ENCODE peak calls at places on chromosome 2, in five cellular contexts. X is stimulated activated CD8-positive, alpha-beta memory T cell treated with anti-CD3 and anti-CD28 coated beads, Interleukin-2, amount 100 ng/mL, for 1 hour; E is right atrium auricular region; M is left cardiac atrium; Q is germinal center. P is an unnamed sample.

GRCh38 chr2:88563134-88563533 is 64.1 kb downstream of the EIF2AK3 start:
- DNase-seq in X (no peak), E (no peak), M (no peak), Q (no peak), P (no peak)

GRCh38 chr2:161913865-161914264 is 160.2 kb downstream of the DPP4 start:
- DNase-seq in M (no peak), E (no peak), X (no peak), Q (no peak), P (no peak)

GRCh38 chr2:224556381-224556780 is 28.8 kb downstream of the CUL3 start:
- DNase-seq in X (no peak), E (no peak), M (no peak), Q (no peak), P (no peak)

GRCh38 chr2:127486247-127486912 is 39.9 kb downstream of the IWS1 start:
- DNase-seq in E (no peak), M (no peak), X (no peak), Q (no peak), P (no peak)

GRCh38 chr2:171149539-171149938 is 11.2 kb downstream of the TLK1 start:
- DNase-seq in X (no peak), Q (no peak), E (no peak), M (no peak), P (no peak)

GRCh38 chr2:181810823-181811695 is 80.5 kb upstream of the ITPRID2 start:
- DNase-seq in E (no peak), M (peak), Q (no peak), X (no peak), P (no peak)

GRCh38 chr2:153595939-153596338 is 117.4 kb upstream of the RPRM start:
- DNase-seq in M (no peak), Q (no peak), X (no peak), E (no peak), P (no peak)

GRCh38 chr2:111222204-111222866 is 101.6 kb downstream of the BCL2L11 start:
- DNase-seq in Q (no peak), X (no peak), E (no peak), M (no peak), P (no peak)

GRCh38 chr2:238441262-238442114 is 14.8 kb downstream of the ASB1 start:
- DNase-seq in M (no peak), Q (no peak), E (no peak), X (no peak), P (no peak)

GRCh38 chr2:190684941-190685340 is 36.1 kb downstream of the NAB1 start:
- DNase-seq in M (no peak), Q (no peak), X (no peak), E (no peak), P (no peak)

GRCh38 chr2:219118504-219118903 is 42.1 kb downstream of the NHEJ1 start:
- DNase-seq in X (no peak), M (no peak), Q (no peak), E (no peak), P (no peak)

GRCh38 chr2:227127236-227127635 is 36.8 kb downstream of the COL4A4 start:
- DNase-seq in Q (no peak), X (no peak), M (no peak), E (no peak), P (no peak)

GRCh38 chr2:95729556-95729955 is 137.8 kb downstream of the TRIM43 start:
- DNase-seq in M (no peak), E (no peak), Q (no peak), X (no peak), P (no peak)

GRCh38 chr2:136282238-136282775 is 164.4 kb upstream of the CXCR4 start:
- DNase-seq in Q (no peak), M (no peak), X (no peak), E (no peak), P (no peak)

GRCh38 chr2:181140414-181140813 is 160.0 kb downstream of the UBE2E3 start:
- DNase-seq in X (no peak), M (no peak), Q (no peak), E (no peak), P (no peak)

GRCh38 chr2:238487652-238488346 is 61.1 kb downstream of the ASB1 start:
- DNase-seq in E (no peak), X (no peak), Q (no peak), M (no peak), P (no peak)

GRCh38 chr2:149566652-149567051 is 20.9 kb downstream of the MMADHC start:
- DNase-seq in E (no peak), Q (no peak), M (no peak), X (no peak), P (no peak)

GRCh38 chr2:170113168-170113567 is 64.8 kb upstream of the MYO3B start:
- DNase-seq in X (no peak), E (no peak), M (no peak), Q (no peak), P (no peak)

GRCh38 chr2:102147935-102148334 is 5.4 kb downstream of the IL1R1 start:
- DNase-seq in M (no peak), Q (no peak), X (no peak), E (peak), P (no peak)